ENCODE peak calls at places on chromosomes 2 and 18, in four cellular contexts. One of them, this sample, is unnamed.

GRCh38 chr18:53152478-53152877 is 812.5 kb downstream of the DCC start:
- DNase-seq in HepG2: no peak
- DNase-seq in pancreas: no peak
- DNase-seq in stimulated activated naive CD8-positive, alpha-beta T cell treated with anti-CD3 and anti-CD28 coated beads, Interleukin-15, Interleukin-2, amounts not matched to agents 100 U/mL and 50 U/mL, for 24 hours: no peak
- DNase-seq in this sample: no peak

GRCh38 chr2:24822049-24822706 is 29.0 kb downstream of the CENPO start:
- DNase-seq in HepG2: no peak
- DNase-seq in pancreas: no peak
- DNase-seq in stimulated activated naive CD8-positive, alpha-beta T cell treated with anti-CD3 and anti-CD28 coated beads, Interleukin-15, Interleukin-2, amounts not matched to agents 100 U/mL and 50 U/mL, for 24 hours: no peak
- DNase-seq in this sample: no peak

GRCh38 chr2:37794717-37795116 is 123.3 kb upstream of the CDC42EP3 start:
- DNase-seq in HepG2: no peak
- DNase-seq in pancreas: no peak
- DNase-seq in stimulated activated naive CD8-positive, alpha-beta T cell treated with anti-CD3 and anti-CD28 coated beads, Interleukin-15, Interleukin-2, amounts not matched to agents 100 U/mL and 50 U/mL, for 24 hours: no peak
- DNase-seq in this sample: no peak

GRCh38 chr2:74222300-74222650 is 23.9 kb downstream of the MTHFD2 start:
- DNase-seq in HepG2: no peak
- DNase-seq in pancreas: no peak
- DNase-seq in stimulated activated naive CD8-positive, alpha-beta T cell treated with anti-CD3 and anti-CD28 coated beads, Interleukin-15, Interleukin-2, amounts not matched to agents 100 U/mL and 50 U/mL, for 24 hours: no peak
- DNase-seq in this sample: no peak

GRCh38 chr18:12944724-12945123 is 3.1 kb upstream of the SEH1L start:
- DNase-seq in HepG2: no peak
- DNase-seq in pancreas: peak; percentile 90
- DNase-seq in stimulated activated naive CD8-positive, alpha-beta T cell treated with anti-CD3 and anti-CD28 coated beads, Interleukin-15, Interleukin-2, amounts not matched to agents 100 U/mL and 50 U/mL, for 24 hours: no peak
- DNase-seq in this sample: no peak

GRCh38 chr2:69581774-69582581 is 61.6 kb downstream of the AAK1 start:
- DNase-seq in HepG2: peak; percentile 60
- DNase-seq in pancreas: no peak
- DNase-seq in stimulated activated naive CD8-positive, alpha-beta T cell treated with anti-CD3 and anti-CD28 coated beads, Interleukin-15, Interleukin-2, amounts not matched to agents 100 U/mL and 50 U/mL, for 24 hours: no peak
- DNase-seq in this sample: peak; percentile 64

GRCh38 chr18:30889582-30890301 is 152.8 kb downstream of the DSC3 start:
- DNase-seq in HepG2: no peak
- DNase-seq in pancreas: no peak
- DNase-seq in stimulated activated naive CD8-positive, alpha-beta T cell treated with anti-CD3 and anti-CD28 coated beads, Interleukin-15, Interleukin-2, amounts not matched to agents 100 U/mL and 50 U/mL, for 24 hours: no peak
- DNase-seq in this sample: no peak

GRCh38 chr2:199463708-199464613 is 6.2 kb upstream of the SATB2 start:
- DNase-seq in HepG2: no peak
- DNase-seq in pancreas: peak; percentile 75
- DNase-seq in stimulated activated naive CD8-positive, alpha-beta T cell treated with anti-CD3 and anti-CD28 coated beads, Interleukin-15, Interleukin-2, amounts not matched to agents 100 U/mL and 50 U/mL, for 24 hours: no peak
- DNase-seq in this sample: no peak

GRCh38 chr18:33804258-33804657 is 226.2 kb downstream of the ASXL3 start:
- DNase-seq in HepG2: no peak
- DNase-seq in pancreas: no peak
- DNase-seq in stimulated activated naive CD8-positive, alpha-beta T cell treated with anti-CD3 and anti-CD28 coated beads, Interleukin-15, Interleukin-2, amounts not matched to agents 100 U/mL and 50 U/mL, for 24 hours: no peak
- DNase-seq in this sample: no peak

GRCh38 chr2:153864022-153864421 is 7.7 kb upstream of the GALNT13 start:
- DNase-seq in HepG2: no peak
- DNase-seq in pancreas: no peak
- DNase-seq in stimulated activated naive CD8-positive, alpha-beta T cell treated with anti-CD3 and anti-CD28 coated beads, Interleukin-15, Interleukin-2, amounts not matched to agents 100 U/mL and 50 U/mL, for 24 hours: no peak
- DNase-seq in this sample: no peak

GRCh38 chr2:174442546-174443510 is 44.0 kb downstream of the GPR155 start:
- DNase-seq in HepG2: no peak
- DNase-seq in pancreas: no peak
- DNase-seq in stimulated activated naive CD8-positive, alpha-beta T cell treated with anti-CD3 and anti-CD28 coated beads, Interleukin-15, Interleukin-2, amounts not matched to agents 100 U/mL and 50 U/mL, for 24 hours: no peak
- DNase-seq in this sample: peak; percentile 76

GRCh38 chr2:239889641-239890055 is 135.5 kb downstream of the NDUFA10 start:
- DNase-seq in HepG2: no peak
- DNase-seq in pancreas: no peak
- DNase-seq in stimulated activated naive CD8-positive, alpha-beta T cell treated with anti-CD3 and anti-CD28 coated beads, Interleukin-15, Interleukin-2, amounts not matched to agents 100 U/mL and 50 U/mL, for 24 hours: no peak
- DNase-seq in this sample: peak; percentile 31

GRCh38 chr2:206442854-206443734 is at the start of gene ADAM23:
- DNase-seq in HepG2: no peak
- DNase-seq in pancreas: peak; percentile 71
- DNase-seq in stimulated activated naive CD8-positive, alpha-beta T cell treated with anti-CD3 and anti-CD28 coated beads, Interleukin-15, Interleukin-2, amounts not matched to agents 100 U/mL and 50 U/mL, for 24 hours: peak; percentile 51
- DNase-seq in this sample: no peak

GRCh38 chr2:26363323-26363722 is 16.7 kb upstream of the ADGRF3 start:
- DNase-seq in HepG2: peak; percentile 64
- DNase-seq in pancreas: no peak
- DNase-seq in stimulated activated naive CD8-positive, alpha-beta T cell treated with anti-CD3 and anti-CD28 coated beads, Interleukin-15, Interleukin-2, amounts not matched to agents 100 U/mL and 50 U/mL, for 24 hours: no peak
- DNase-seq in this sample: no peak

GRCh38 chr2:28155627-28156026 is 237.0 kb upstream of the FOSL2 start:
- DNase-seq in HepG2: no peak
- DNase-seq in pancreas: no peak
- DNase-seq in stimulated activated naive CD8-positive, alpha-beta T cell treated with anti-CD3 and anti-CD28 coated beads, Interleukin-15, Interleukin-2, amounts not matched to agents 100 U/mL and 50 U/mL, for 24 hours: no peak
- DNase-seq in this sample: no peak

GRCh38 chr2:186459009-186459408 is 27.1 kb upstream of the ZC3H15 start:
- DNase-seq in HepG2: peak; percentile 64
- DNase-seq in pancreas: no peak
- DNase-seq in stimulated activated naive CD8-positive, alpha-beta T cell treated with anti-CD3 and anti-CD28 coated beads, Interleukin-15, Interleukin-2, amounts not matched to agents 100 U/mL and 50 U/mL, for 24 hours: no peak
- DNase-seq in this sample: no peak

GRCh38 chr2:3144856-3145255 is 232.8 kb downstream of the EIPR1 start:
- DNase-seq in HepG2: no peak
- DNase-seq in pancreas: no peak
- DNase-seq in stimulated activated naive CD8-positive, alpha-beta T cell treated with anti-CD3 and anti-CD28 coated beads, Interleukin-15, Interleukin-2, amounts not matched to agents 100 U/mL and 50 U/mL, for 24 hours: no peak
- DNase-seq in this sample: no peak

GRCh38 chr2:159518321-159519005 is 97.9 kb downstream of the BAZ2B start:
- DNase-seq in HepG2: no peak
- DNase-seq in pancreas: no peak
- DNase-seq in stimulated activated naive CD8-positive, alpha-beta T cell treated with anti-CD3 and anti-CD28 coated beads, Interleukin-15, Interleukin-2, amounts not matched to agents 100 U/mL and 50 U/mL, for 24 hours: no peak
- DNase-seq in this sample: no peak

This sample was measured in SJSA1.